ENCODE peak calls at places on chromosomes 6 and 20, in nine cellular contexts. T is RPMI7951; K is RPMI8226; U is K562; O is stimulated activated naive B cell treated with anti-CD40 and anti-IgM and Interleukin-4, amounts not matched to agents 10 μg/mL and 1 μg/mL and 100 μg/mL, for 72 hours; F is pancreas; M is kidney tubule cell; G is A549; I is stimulated activated CD4-positive, alpha-beta T cell treated with anti-CD3 and anti-CD28 coated beads, Interleukin-2, amount 100 ng/mL, for 48 hours. N is an unnamed sample.

GRCh38 chr6:113291751-113292445 is 565.2 kb upstream of the MARCKS start:
- DNase-seq in T (peak), K (no peak), U (no peak), O (no peak), F (no peak), M (no peak), G (no peak), I (no peak), N (no peak)

GRCh38 chr6:95017922-95018321 is 559.4 kb upstream of the MANEA start:
- DNase-seq in T (no peak), K (no peak), U (no peak), O (no peak), F (no peak), M (no peak), G (no peak), I (no peak), N (peak)

GRCh38 chr6:132830236-132830799 is 15.9 kb downstream of the RPS12 start:
- DNase-seq in T (peak), K (peak), U (peak), O (no peak), F (no peak), M (peak), G (peak), I (no peak), N (no peak)

GRCh38 chr6:45209762-45210161 is 118.4 kb upstream of the RUNX2 start:
- DNase-seq in T (peak), K (no peak), U (no peak), O (no peak), F (no peak), M (peak), G (no peak), I (no peak), N (no peak)

GRCh38 chr6:69936674-69937363 is 70.5 kb downstream of the COL19A1 start:
- DNase-seq in T (peak), K (no peak), U (no peak), O (no peak), F (no peak), M (peak), G (no peak), I (no peak), N (no peak)

GRCh38 chr6:53647437-53648094 is 18.0 kb downstream of the KLHL31 start:
- DNase-seq in T (no peak), K (peak), U (no peak), O (peak), F (no peak), M (no peak), G (no peak), I (no peak), N (no peak)

GRCh38 chr6:11111769-11112437 is 378 bp upstream of the ERVFRD-1 start:
- DNase-seq in T (no peak), K (no peak), U (peak), O (no peak), F (no peak), M (no peak), G (no peak), I (no peak), N (peak)

GRCh38 chr20:23061713-23062561 is 12.5 kb upstream of the THBD start:
- DNase-seq in T (peak), K (peak), U (peak), O (no peak), F (no peak), M (peak), G (peak), I (no peak), N (peak)

GRCh38 chr20:47546184-47547033 is 44.7 kb downstream of the NCOA3 start:
- DNase-seq in T (no peak), K (no peak), U (no peak), O (no peak), F (no peak), M (peak), G (no peak), I (no peak), N (no peak)

GRCh38 chr6:15447546-15448232 is 201.8 kb downstream of the JARID2 start:
- DNase-seq in T (no peak), K (no peak), U (no peak), O (no peak), F (no peak), M (no peak), G (no peak), I (no peak), N (no peak)

GRCh38 chr6:41757268-41757667 is 10.1 kb upstream of the PGC start:
- DNase-seq in T (no peak), K (no peak), U (no peak), O (no peak), F (no peak), M (no peak), G (no peak), I (no peak), N (no peak)

GRCh38 chr20:63702751-63703470 is 4.9 kb downstream of the ARFRP1 start:
- DNase-seq in T (no peak), K (no peak), U (no peak), O (no peak), F (no peak), M (no peak), G (no peak), I (no peak), N (peak)

GRCh38 chr6:125303512-125303854 is 1.7 kb upstream of the HDDC2 start:
- DNase-seq in T (no peak), K (no peak), U (peak), O (no peak), F (no peak), M (no peak), G (no peak), I (no peak), N (no peak)

GRCh38 chr6:15389759-15390723 is 144.2 kb downstream of the JARID2 start:
- DNase-seq in T (peak), K (peak), U (peak), O (peak), F (no peak), M (peak), G (peak), I (no peak), N (peak)

GRCh38 chr6:36350082-36350481 is 13.4 kb upstream of the BNIP5 start:
- DNase-seq in T (no peak), K (no peak), U (no peak), O (no peak), F (no peak), M (peak), G (no peak), I (no peak), N (no peak)

GRCh38 chr6:144574796-144575195 is 289.7 kb downstream of the UTRN start:
- DNase-seq in T (no peak), K (no peak), U (no peak), O (no peak), F (no peak), M (no peak), G (no peak), I (no peak), N (no peak)

GRCh38 chr6:14035448-14035847 is 82.1 kb upstream of the CD83 start:
- DNase-seq in T (peak), K (no peak), U (no peak), O (no peak), F (peak), M (peak), G (peak), I (no peak), N (peak)

GRCh38 chr6:29953001-29953436 is 10.7 kb downstream of the HLA-A start:
- DNase-seq in T (peak), K (no peak), U (no peak), O (no peak), F (no peak), M (peak), G (peak), I (no peak), N (no peak)

GRCh38 chr6:32944265-32944664 is 3.4 kb upstream of the HLA-DMB start:
- DNase-seq in T (no peak), K (peak), U (no peak), O (peak), F (no peak), M (no peak), G (no peak), I (peak), N (no peak)

GRCh38 chr6:87393026-87393622 is 14.6 kb upstream of the CFAP206 start:
- DNase-seq in T (peak), K (peak), U (peak), O (peak), F (no peak), M (peak), G (peak), I (peak), N (peak)

GRCh38 chr6:57138026-57138425 is 34.1 kb upstream of the BAG2 start:
- DNase-seq in T (no peak), K (no peak), U (no peak), O (no peak), F (no peak), M (no peak), G (no peak), I (no peak), N (no peak)

GRCh38 chr6:22053385-22053997 is 243.3 kb downstream of the PRL start:
- DNase-seq in T (no peak), K (no peak), U (no peak), O (no peak), F (no peak), M (no peak), G (no peak), I (no peak), N (no peak)